ENCODE peak calls at places on chromosomes 2 and 18, in five cellular contexts. L, Q, G, P and K are unnamed samples.

GRCh38 chr2:119184512-119184911 is 26.0 kb upstream of the C1QL2 start:
- DNase-seq in L (peak), Q (no peak), G (no peak), P (peak), K (no peak)

GRCh38 chr2:45729753-45730512 is 78.5 kb downstream of the PRKCE start:
- DNase-seq in L (no peak), Q (no peak), G (no peak), P (peak), K (peak)

GRCh38 chr2:233464056-233464455 is 102.5 kb downstream of the USP40 start:
- DNase-seq in L (no peak), Q (no peak), G (no peak), P (no peak), K (no peak)

GRCh38 chr2:106208874-106209273 is 14.8 kb upstream of the UXS1 start:
- DNase-seq in L (no peak), Q (no peak), G (no peak), P (no peak), K (no peak)

GRCh38 chr18:68428026-68428425 is 286.9 kb downstream of the TMX3 start:
- DNase-seq in L (peak), Q (no peak), G (peak), P (peak), K (no peak)

GRCh38 chr18:48031011-48031480 is 100.6 kb upstream of the SMAD2 start:
- DNase-seq in L (peak), Q (no peak), G (peak), P (peak), K (peak)

GRCh38 chr2:199739413-199740110 is 111.4 kb downstream of the FTCDNL1 start:
- DNase-seq in L (peak), Q (peak), G (peak), P (peak), K (peak)

GRCh38 chr2:20048488-20049443 is 2.7 kb downstream of the LAPTM4A start:
- DNase-seq in L (no peak), Q (no peak), G (no peak), P (no peak), K (no peak)

GRCh38 chr2:207423886-207424285 is 105.9 kb upstream of the CREB1 start:
- DNase-seq in L (peak), Q (no peak), G (no peak), P (peak), K (no peak)

GRCh38 chr18:28778706-28779105 is 601.8 kb upstream of the CDH2 start:
- DNase-seq in L (no peak), Q (no peak), G (no peak), P (no peak), K (no peak)

GRCh38 chr2:28296904-28297303 is 95.8 kb upstream of the FOSL2 start:
- DNase-seq in L (peak), Q (no peak), G (no peak), P (peak), K (no peak)

GRCh38 chr2:200713704-200714064 is 98.0 kb upstream of the BZW1 start:
- DNase-seq in L (no peak), Q (no peak), G (no peak), P (no peak), K (no peak)

GRCh38 chr2:119431155-119431975 is at the start of gene TMEM37:
- DNase-seq in L (peak), Q (no peak), G (no peak), P (peak), K (peak)

GRCh38 chr2:215817046-215817445 is 196.3 kb downstream of the MREG start:
- DNase-seq in L (no peak), Q (no peak), G (no peak), P (no peak), K (no peak)

GRCh38 chr2:44652701-44653100 is 288.8 kb upstream of the SIX3 start:
- DNase-seq in L (no peak), Q (no peak), G (no peak), P (no peak), K (peak)

GRCh38 chr2:73291093-73291460 is 2.3 kb downstream of the EGR4 start:
- DNase-seq in L (peak), Q (peak), G (no peak), P (peak), K (peak)

GRCh38 chr18:33210575-33211189 is 229.8 kb downstream of the CCDC178 start:
- DNase-seq in L (peak), Q (no peak), G (no peak), P (no peak), K (peak)

GRCh38 chr2:53509827-53510785 is 257.5 kb upstream of the CHAC2 start:
- DNase-seq in L (no peak), Q (no peak), G (no peak), P (no peak), K (peak)

GRCh38 chr2:223601932-223602676 is at the start of gene SCG2:
- DNase-seq in L (peak), Q (no peak), G (peak), P (peak), K (peak)

GRCh38 chr2:68436270-68436669 is 30.8 kb downstream of the FBXO48 start:
- DNase-seq in L (no peak), Q (no peak), G (no peak), P (no peak), K (no peak)

GRCh38 chr18:12774982-12775381 is 72.1 kb downstream of the PSMG2 start:
- DNase-seq in L (no peak), Q (no peak), G (no peak), P (no peak), K (no peak)

GRCh38 chr2:96625571-96626552 is 12.2 kb downstream of the KANSL3 start:
- DNase-seq in L (no peak), Q (no peak), G (no peak), P (no peak), K (no peak)

GRCh38 chr2:82538590-82538989 is 1920.5 kb downstream of the SUCLG1 start:
- DNase-seq in L (no peak), Q (no peak), G (no peak), P (no peak), K (no peak)

GRCh38 chr2:177604291-177605065 is 211.9 kb downstream of the AGPS start:
- DNase-seq in L (peak), Q (no peak), G (no peak), P (peak), K (peak)

GRCh38 chr2:101330253-101330921 is 21.9 kb upstream of the RNF149 start:
- DNase-seq in L (no peak), Q (no peak), G (peak), P (no peak), K (peak)

GRCh38 chr2:219243291-219243761 is 1.9 kb downstream of the GLB1L start:
- DNase-seq in L (peak), Q (no peak), G (no peak), P (peak), K (peak)

GRCh38 chr2:98669675-98670074 is 61.3 kb downstream of the MGAT4A start:
- DNase-seq in L (peak), Q (no peak), G (no peak), P (no peak), K (no peak)

GRCh38 chr18:45657357-45658335 is 42.4 kb downstream of the SLC14A2 start:
- DNase-seq in L (peak), Q (no peak), G (no peak), P (peak), K (no peak)

GRCh38 chr2:193428336-193428818 is 1233.6 kb upstream of the TMEFF2 start:
- DNase-seq in L (no peak), Q (no peak), G (no peak), P (no peak), K (peak)

GRCh38 chr2:181239400-181239799 is 217.8 kb upstream of the ITGA4 start:
- DNase-seq in L (peak), Q (no peak), G (no peak), P (peak), K (peak)

GRCh38 chr2:234535359-234535758 is 38.5 kb upstream of the ARL4C start:
- DNase-seq in L (no peak), Q (no peak), G (no peak), P (no peak), K (no peak)

GRCh38 chr2:10329880-10330699 is 27.4 kb downstream of the HPCAL1 start:
- DNase-seq in L (peak), Q (no peak), G (no peak), P (peak), K (peak)

GRCh38 chr2:198325359-198325758 is 521.0 kb downstream of the PLCL1 start:
- DNase-seq in L (no peak), Q (no peak), G (no peak), P (no peak), K (no peak)

GRCh38 chr18:44799422-44800421 is 119.0 kb downstream of the SETBP1 start:
- DNase-seq in L (no peak), Q (no peak), G (no peak), P (peak), K (no peak)

GRCh38 chr2:216559625-216560156 is 61.0 kb downstream of the RPL37A start:
- DNase-seq in L (no peak), Q (no peak), G (no peak), P (no peak), K (no peak)

GRCh38 chr2:214127178-214127970 is 283.5 kb upstream of the VWC2L start:
- DNase-seq in L (peak), Q (no peak), G (no peak), P (peak), K (peak)

GRCh38 chr2:105294844-105295481 is 34.6 kb downstream of the TGFBRAP1 start:
- DNase-seq in L (peak), Q (no peak), G (peak), P (peak), K (peak)